ENCODE peak calls at places on chromosomes 1 and 21, in six cellular contexts. One of them, this sample, is unnamed.

GRCh38 chr1:221517961-221518360 is 223.9 kb downstream of the DUSP10 start:
- DNase-seq in cardiac fibroblast: peak; percentile 74
- DNase-seq in activated CD8-positive, alpha-beta T cell treated with anti-CD3 and anti-CD28 coated beads, Interleukin-2, amount 10 ng/mL, durations not matched to agents 7 days and 5 days: no peak
- DNase-seq in C1 segment of cervical spinal cord: no peak
- DNase-seq in astrocyte of the cerebellum: no peak
- DNase-seq in HL-60: peak; percentile 6
- DNase-seq in this sample: no peak

GRCh38 chr1:59162665-59163064 is 134.2 kb upstream of the FGGY start:
- DNase-seq in cardiac fibroblast: no peak
- DNase-seq in activated CD8-positive, alpha-beta T cell treated with anti-CD3 and anti-CD28 coated beads, Interleukin-2, amount 10 ng/mL, durations not matched to agents 7 days and 5 days: no peak
- DNase-seq in C1 segment of cervical spinal cord: no peak
- DNase-seq in astrocyte of the cerebellum: no peak
- DNase-seq in HL-60: no peak
- DNase-seq in this sample: no peak

GRCh38 chr1:203351037-203351625 is at the start of gene FMOD:
- DNase-seq in cardiac fibroblast: peak; percentile 90
- DNase-seq in activated CD8-positive, alpha-beta T cell treated with anti-CD3 and anti-CD28 coated beads, Interleukin-2, amount 10 ng/mL, durations not matched to agents 7 days and 5 days: no peak
- DNase-seq in C1 segment of cervical spinal cord: no peak
- DNase-seq in astrocyte of the cerebellum: no peak
- DNase-seq in HL-60: no peak
- DNase-seq in this sample: no peak

GRCh38 chr1:199123615-199124014 is 484.8 kb downstream of the PTPRC start:
- DNase-seq in cardiac fibroblast: peak; percentile 64
- DNase-seq in activated CD8-positive, alpha-beta T cell treated with anti-CD3 and anti-CD28 coated beads, Interleukin-2, amount 10 ng/mL, durations not matched to agents 7 days and 5 days: no peak
- DNase-seq in C1 segment of cervical spinal cord: no peak
- DNase-seq in astrocyte of the cerebellum: no peak
- DNase-seq in HL-60: peak; percentile 86
- DNase-seq in this sample: no peak

GRCh38 chr1:147337040-147337439 is 94.6 kb downstream of the CHD1L start:
- DNase-seq in cardiac fibroblast: no peak
- DNase-seq in activated CD8-positive, alpha-beta T cell treated with anti-CD3 and anti-CD28 coated beads, Interleukin-2, amount 10 ng/mL, durations not matched to agents 7 days and 5 days: no peak
- DNase-seq in C1 segment of cervical spinal cord: no peak
- DNase-seq in astrocyte of the cerebellum: no peak
- DNase-seq in HL-60: no peak
- DNase-seq in this sample: no peak

GRCh38 chr1:211589782-211590721 is 11.1 kb upstream of the SLC30A1 start:
- DNase-seq in cardiac fibroblast: peak; percentile 87
- DNase-seq in activated CD8-positive, alpha-beta T cell treated with anti-CD3 and anti-CD28 coated beads, Interleukin-2, amount 10 ng/mL, durations not matched to agents 7 days and 5 days: no peak
- DNase-seq in C1 segment of cervical spinal cord: no peak
- DNase-seq in astrocyte of the cerebellum: no peak
- DNase-seq in HL-60: peak; percentile 96
- DNase-seq in this sample: no peak

GRCh38 chr1:247111259-247111635 is 7.1 kb upstream of the ZNF669 start:
- DNase-seq in cardiac fibroblast: no peak
- DNase-seq in activated CD8-positive, alpha-beta T cell treated with anti-CD3 and anti-CD28 coated beads, Interleukin-2, amount 10 ng/mL, durations not matched to agents 7 days and 5 days: no peak
- DNase-seq in C1 segment of cervical spinal cord: no peak
- DNase-seq in astrocyte of the cerebellum: no peak
- DNase-seq in HL-60: no peak
- DNase-seq in this sample: no peak

GRCh38 chr1:54904476-54905048 is 17.6 kb upstream of the DHCR24 start:
- DNase-seq in cardiac fibroblast: peak; percentile 55
- DNase-seq in activated CD8-positive, alpha-beta T cell treated with anti-CD3 and anti-CD28 coated beads, Interleukin-2, amount 10 ng/mL, durations not matched to agents 7 days and 5 days: no peak
- DNase-seq in C1 segment of cervical spinal cord: no peak
- DNase-seq in astrocyte of the cerebellum: peak; percentile 28
- DNase-seq in HL-60: no peak
- DNase-seq in this sample: no peak

GRCh38 chr1:66478116-66478515 is 55.8 kb upstream of the SGIP1 start:
- DNase-seq in cardiac fibroblast: peak; percentile 36
- DNase-seq in activated CD8-positive, alpha-beta T cell treated with anti-CD3 and anti-CD28 coated beads, Interleukin-2, amount 10 ng/mL, durations not matched to agents 7 days and 5 days: no peak
- DNase-seq in C1 segment of cervical spinal cord: no peak
- DNase-seq in astrocyte of the cerebellum: no peak
- DNase-seq in HL-60: no peak
- DNase-seq in this sample: no peak

GRCh38 chr21:29416268-29416667 is 117.5 kb downstream of the BACH1 start:
- DNase-seq in cardiac fibroblast: no peak
- DNase-seq in activated CD8-positive, alpha-beta T cell treated with anti-CD3 and anti-CD28 coated beads, Interleukin-2, amount 10 ng/mL, durations not matched to agents 7 days and 5 days: no peak
- DNase-seq in C1 segment of cervical spinal cord: no peak
- DNase-seq in astrocyte of the cerebellum: no peak
- DNase-seq in HL-60: no peak
- DNase-seq in this sample: no peak

GRCh38 chr1:62652387-62652786 is 35.8 kb downstream of the DOCK7 start:
- DNase-seq in cardiac fibroblast: no peak
- DNase-seq in activated CD8-positive, alpha-beta T cell treated with anti-CD3 and anti-CD28 coated beads, Interleukin-2, amount 10 ng/mL, durations not matched to agents 7 days and 5 days: no peak
- DNase-seq in C1 segment of cervical spinal cord: no peak
- DNase-seq in astrocyte of the cerebellum: no peak
- DNase-seq in HL-60: no peak
- DNase-seq in this sample: no peak

GRCh38 chr1:153929433-153929825 is 6.7 kb upstream of the GATAD2B start:
- DNase-seq in cardiac fibroblast: no peak
- DNase-seq in activated CD8-positive, alpha-beta T cell treated with anti-CD3 and anti-CD28 coated beads, Interleukin-2, amount 10 ng/mL, durations not matched to agents 7 days and 5 days: no peak
- DNase-seq in C1 segment of cervical spinal cord: no peak
- DNase-seq in astrocyte of the cerebellum: no peak
- DNase-seq in HL-60: no peak
- DNase-seq in this sample: no peak